ENCODE peak calls at places on chromosomes 13 and 19, in eight cellular contexts. S, P, D, U, E, Q, G and M are unnamed samples.

GRCh38 chr19:11296264-11296663 is 304 bp downstream of the TSPAN16 start:
- DNase-seq in S (no peak), P (no peak), D (no peak), U (no peak), E (no peak), Q (no peak), G (no peak), M (peak)

GRCh38 chr19:47435196-47435595 is 15.9 kb upstream of the MEIS3 start:
- DNase-seq in S (no peak), P (no peak), D (no peak), U (no peak), E (no peak), Q (no peak), G (no peak), M (no peak)

GRCh38 chr13:33233547-33233946 is 52.0 kb downstream of the STARD13 start:
- DNase-seq in S (no peak), P (no peak), D (no peak), U (no peak), E (no peak), Q (no peak), G (no peak), M (no peak)

GRCh38 chr13:106521101-106521799 is 14.2 kb downstream of the EFNB2 start:
- DNase-seq in S (no peak), P (no peak), D (no peak), U (no peak), E (no peak), Q (no peak), G (no peak), M (no peak)

GRCh38 chr19:11494634-11495285 is 10.9 kb downstream of the ZNF653 start:
- DNase-seq in S (no peak), P (no peak), D (no peak), U (no peak), E (no peak), Q (no peak), G (no peak), M (no peak)

GRCh38 chr19:57465680-57466381 is 8.9 kb upstream of the VN1R1 start:
- DNase-seq in S (no peak), P (peak), D (no peak), U (no peak), E (peak), Q (no peak), G (no peak), M (peak)

GRCh38 chr13:46160474-46161066 is 21.4 kb downstream of the LCP1 start:
- DNase-seq in S (no peak), P (peak), D (no peak), U (no peak), E (no peak), Q (no peak), G (no peak), M (peak)

GRCh38 chr13:112145221-112146072 is 78.5 kb downstream of the SOX1 start:
- DNase-seq in S (no peak), P (no peak), D (no peak), U (no peak), E (no peak), Q (no peak), G (no peak), M (no peak)

GRCh38 chr19:16702123-16702522 is 17.5 kb upstream of the NWD1 start:
- DNase-seq in S (no peak), P (peak), D (no peak), U (no peak), E (no peak), Q (no peak), G (no peak), M (peak)

GRCh38 chr19:16338470-16339360 is 14.1 kb downstream of the KLF2 start:
- DNase-seq in S (peak), P (peak), D (peak), U (no peak), E (no peak), Q (peak), G (no peak), M (peak)

GRCh38 chr13:114127473-114128347 is 4.7 kb downstream of the RASA3 start:
- DNase-seq in S (no peak), P (no peak), D (no peak), U (no peak), E (no peak), Q (no peak), G (no peak), M (no peak)

GRCh38 chr13:74674701-74675100 is 540.5 kb upstream of the KLF12 start:
- DNase-seq in S (no peak), P (no peak), D (no peak), U (no peak), E (no peak), Q (no peak), G (no peak), M (no peak)

GRCh38 chr13:34867590-34867989 is 74.5 kb upstream of the NBEA start:
- DNase-seq in S (no peak), P (no peak), D (no peak), U (no peak), E (no peak), Q (no peak), G (no peak), M (peak)

GRCh38 chr13:27425151-27425917 is 915 bp downstream of the GTF3A start:
- DNase-seq in S (no peak), P (peak), D (peak), U (no peak), E (no peak), Q (no peak), G (no peak), M (no peak)

GRCh38 chr19:18898081-18898532 is 2.1 kb upstream of the CERS1 start:
- DNase-seq in S (no peak), P (no peak), D (no peak), U (no peak), E (no peak), Q (no peak), G (no peak), M (no peak)

GRCh38 chr13:48138270-48138669 is 43.4 kb upstream of the MED4 start:
- DNase-seq in S (no peak), P (no peak), D (no peak), U (no peak), E (no peak), Q (no peak), G (no peak), M (no peak)

GRCh38 chr19:37692956-37693660 is 26.5 kb downstream of the ZNF607 start:
- DNase-seq in S (no peak), P (no peak), D (no peak), U (no peak), E (no peak), Q (no peak), G (no peak), M (no peak)

GRCh38 chr19:1172353-1173159 is 1.5 kb downstream of the SBNO2 start:
- DNase-seq in S (no peak), P (peak), D (no peak), U (no peak), E (no peak), Q (no peak), G (peak), M (peak)

GRCh38 chr19:4051175-4052101 is 15.3 kb downstream of the ZBTB7A start:
- DNase-seq in S (no peak), P (peak), D (peak), U (no peak), E (no peak), Q (no peak), G (no peak), M (no peak)

GRCh38 chr19:3743486-3743885 is 18.0 kb downstream of the APBA3 start:
- DNase-seq in S (no peak), P (peak), D (no peak), U (no peak), E (no peak), Q (no peak), G (no peak), M (peak)

GRCh38 chr19:16285769-16286564 is 38.7 kb upstream of the KLF2 start:
- DNase-seq in S (no peak), P (no peak), D (no peak), U (no peak), E (peak), Q (no peak), G (no peak), M (no peak)

GRCh38 chr13:21243045-21243842 is 66.8 kb downstream of the MRPL57 start:
- DNase-seq in S (no peak), P (no peak), D (no peak), U (no peak), E (no peak), Q (no peak), G (no peak), M (peak)

GRCh38 chr19:6725513-6726231 is 5.2 kb upstream of the C3 start:
- DNase-seq in S (no peak), P (no peak), D (no peak), U (no peak), E (no peak), Q (no peak), G (no peak), M (no peak)

GRCh38 chr19:5631511-5632240 is 8.8 kb downstream of the SAFB start:
- DNase-seq in S (no peak), P (no peak), D (no peak), U (no peak), E (no peak), Q (no peak), G (no peak), M (peak)